ENCODE peak calls at places on chromosomes 7 and 10, in eight cellular contexts. K, W, A, C, X, E, Q and V are unnamed samples.

GRCh38 chr7:127938588-127938987 is 92.6 kb downstream of the LRRC4 start:
- DNase-seq in C (no peak), K (no peak), X (no peak), W (no peak), A (no peak), Q (no peak), E (no peak), V (no peak)

GRCh38 chr7:106119719-106120118 is 7.6 kb upstream of the SYPL1 start:
- DNase-seq in C (no peak), W (no peak), Q (no peak), A (no peak), K (no peak), X (no peak), E (no peak), V (no peak)

GRCh38 chr10:123144697-123145541 is 3.0 kb upstream of the HMX2 start:
- DNase-seq in W (peak), C (no peak), K (no peak), X (peak), A (no peak), Q (no peak), E (no peak), V (no peak)

GRCh38 chr10:63542835-63543575 is 21.8 kb downstream of the REEP3 start:
- DNase-seq in Q (no peak), W (no peak), A (no peak), C (no peak), K (no peak), X (no peak), E (peak), V (no peak)

GRCh38 chr7:29865526-29865925 is 59.2 kb downstream of the WIPF3 start:
- DNase-seq in C (no peak), Q (no peak), K (no peak), X (no peak), A (no peak), E (peak), W (no peak), V (no peak)

GRCh38 chr7:542935-543789 is 23.5 kb upstream of the PDGFA start:
- DNase-seq in X (no peak), A (no peak), K (no peak), Q (no peak), C (no peak), W (no peak), E (no peak), V (no peak)

GRCh38 chr10:454860-455259 is 234.6 kb downstream of the DIP2C start:
- DNase-seq in K (no peak), C (no peak), W (no peak), Q (no peak), E (peak), X (no peak), A (no peak), V (no peak)

GRCh38 chr10:3467052-3467906 is 294.7 kb upstream of the PITRM1 start:
- DNase-seq in E (peak), A (peak), X (no peak), K (no peak), Q (peak), C (no peak), W (no peak), V (no peak)

GRCh38 chr7:63789378-63790176 is 209.1 kb upstream of the ZNF722 start:
- DNase-seq in X (peak), A (no peak), E (no peak), Q (peak), W (no peak), K (no peak), C (no peak), V (no peak)

GRCh38 chr10:17512341-17513001 is 58.1 kb upstream of the ST8SIA6 start:
- DNase-seq in E (peak), W (no peak), A (no peak), K (no peak), C (no peak), Q (no peak), X (no peak), V (no peak)

GRCh38 chr10:47326306-47326926 is 4.2 kb downstream of the GDF2 start:
- DNase-seq in A (no peak), K (no peak), Q (peak), X (no peak), E (no peak), W (no peak), C (no peak), V (no peak)

DNA sequence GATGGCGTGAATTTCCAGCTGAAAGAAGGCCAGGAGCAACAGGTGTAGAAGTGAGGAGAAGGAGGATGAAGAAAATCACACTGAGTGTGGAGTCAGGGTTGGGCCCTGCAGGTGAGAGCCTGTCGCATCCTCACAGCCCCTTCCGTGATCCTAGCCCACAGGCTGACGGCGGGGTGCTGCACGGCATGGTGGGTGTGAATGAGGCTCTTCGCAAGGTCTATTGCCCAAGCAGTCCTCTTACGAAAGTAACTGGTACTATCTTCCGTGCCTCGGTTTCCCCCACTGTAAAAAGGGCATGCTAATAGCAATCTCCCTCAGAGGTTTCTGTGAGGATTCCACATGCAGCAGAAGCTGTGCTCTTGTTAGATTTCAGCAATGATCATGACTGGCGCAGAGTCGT is 129.9 kb upstream of the TNS3 start:
- DNase-seq in W (no peak), C (no peak), E (no peak), K (no peak), X (no peak), A (no peak), Q (no peak), V (no peak)
- TF ChIP-seq POLR2AphosphoS5 in W (no peak), C (no peak), E (no peak), K (no peak), X (no peak), A (no peak), Q (no peak), V (no peak)

GRCh38 chr10:85642082-85642420 is 724.5 kb downstream of the GRID1 start:
- DNase-seq in C (no peak), W (no peak), X (no peak), E (no peak), Q (no peak), A (no peak), K (no peak), V (no peak)

GRCh38 chr10:85643171-85643838 is 723.3 kb downstream of the GRID1 start:
- DNase-seq in C (no peak), E (no peak), W (no peak), Q (no peak), X (no peak), K (no peak), A (no peak), V (no peak)

GRCh38 chr10:85643839-85644525 is 722.6 kb downstream of the GRID1 start:
- DNase-seq in W (no peak), E (peak), X (no peak), Q (no peak), K (no peak), A (no peak), C (no peak), V (no peak)

GRCh38 chr10:85641479-85641967 is 725.1 kb downstream of the GRID1 start:
- DNase-seq in W (no peak), C (no peak), E (peak), K (no peak), A (no peak), X (no peak), Q (no peak), V (no peak)

DNA sequence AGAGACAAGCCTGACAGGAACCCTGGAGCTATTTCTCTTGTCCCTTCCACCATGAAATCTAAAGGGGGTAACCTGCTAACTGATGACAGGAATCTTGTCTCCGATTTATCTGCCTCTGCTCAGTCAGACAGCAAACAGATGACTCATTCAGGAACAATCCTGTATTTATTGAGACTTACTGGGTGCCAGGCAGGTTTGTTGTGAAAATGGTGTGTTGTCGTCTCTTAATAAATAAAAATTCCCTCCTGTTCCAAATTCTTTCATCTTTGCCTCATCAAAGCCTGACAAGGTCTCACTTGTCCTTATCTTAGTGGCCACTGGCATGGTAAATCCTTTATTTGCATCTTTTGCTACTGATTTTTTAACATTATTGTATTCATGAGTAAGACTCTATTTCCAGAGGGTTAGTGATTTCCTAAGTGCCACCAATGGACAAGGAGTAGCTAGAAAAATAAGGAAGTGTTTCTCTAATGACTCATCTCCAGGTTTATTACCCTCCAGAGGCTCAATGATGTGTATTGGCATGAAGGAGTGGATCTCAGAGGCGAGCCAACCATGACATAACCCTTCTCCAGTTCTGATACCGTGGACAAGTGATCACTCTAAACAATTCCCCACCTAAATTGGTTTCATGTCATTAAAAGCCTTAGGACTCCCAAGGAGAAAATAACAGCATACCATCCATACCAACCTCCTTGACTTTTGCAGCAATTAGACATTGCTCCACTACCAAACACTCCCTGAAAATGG is 724.0 kb downstream of the GRID1 start:
- DNase-seq in C (no peak), X (no peak), K (no peak), A (no peak), E (peak), W (no peak), Q (no peak), V (no peak)
- TF ChIP-seq POLR2AphosphoS5 in C (no peak), X (no peak), K (no peak), A (no peak), E (peak), W (no peak), Q (no peak), V (no peak)

DNA sequence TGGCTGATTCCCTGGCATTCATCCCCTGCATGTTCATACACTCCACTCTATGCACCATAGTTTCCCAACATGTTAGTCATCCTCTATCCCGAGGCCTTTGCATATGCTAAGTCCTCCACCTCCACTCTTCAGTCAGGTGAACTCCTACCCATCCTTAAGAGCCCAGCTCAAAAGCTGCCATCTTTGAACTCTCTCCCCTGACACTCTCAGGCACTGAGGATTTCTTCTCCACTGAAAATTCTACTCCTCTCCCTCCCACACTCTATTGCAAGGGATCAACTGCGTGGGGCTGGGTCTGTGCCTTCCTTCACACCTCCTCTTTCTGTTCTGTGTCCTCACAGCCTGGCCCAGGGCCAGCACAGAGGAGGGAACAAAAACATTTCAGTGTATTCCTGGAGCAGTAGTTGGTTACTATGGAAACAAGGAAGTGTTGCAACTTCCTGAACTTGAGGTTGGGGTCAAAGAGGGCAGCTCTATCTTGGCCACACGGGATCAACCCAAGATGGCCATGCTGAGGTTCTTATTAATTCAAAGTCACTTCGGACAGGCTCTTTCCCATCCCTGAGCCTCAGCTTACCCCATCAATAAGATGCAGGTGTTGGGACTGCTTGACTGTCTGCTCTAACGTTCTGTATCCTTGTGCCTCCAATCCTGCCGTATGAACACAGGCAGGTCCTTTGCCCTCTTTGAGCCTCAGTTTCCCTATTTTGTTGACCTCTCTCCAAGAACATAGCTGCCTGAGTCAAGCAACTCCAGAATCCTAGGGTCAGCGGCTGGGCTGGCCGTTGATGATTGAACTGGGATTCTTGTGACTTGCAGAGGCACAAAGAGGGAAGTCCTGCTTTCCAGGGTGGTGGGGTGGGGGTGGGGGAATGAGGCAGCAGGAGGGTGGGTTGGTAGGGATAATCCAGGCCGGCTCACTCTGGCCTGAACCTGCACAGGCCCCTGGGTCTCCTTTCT is 15.5 kb downstream of the ZMIZ1 start:
- DNase-seq in K (no peak), Q (peak), A (peak), C (no peak), W (no peak), X (peak), E (no peak), V (no peak)
- TF ChIP-seq POLR2AphosphoS5 in K (no peak), Q (peak), A (peak), C (no peak), W (no peak), X (no peak), E (no peak), V (no peak)

GRCh38 chr7:137757146-137757925 is 89.4 kb downstream of the DGKI start:
- DNase-seq in K (no peak), W (no peak), C (no peak), A (no peak), E (no peak), X (no peak), Q (no peak), V (no peak)
- TF ChIP-seq POLR2AphosphoS5 in K (no peak), W (no peak), C (no peak), A (no peak), E (no peak), X (no peak), Q (no peak), V (no peak)

GRCh38 chr10:60985946-60986345 is 42.0 kb upstream of the RHOBTB1 start:
- DNase-seq in K (no peak), Q (no peak), A (no peak), W (no peak), E (no peak), C (no peak), X (no peak), V (no peak)

GRCh38 chr10:60986779-60987178 is 42.8 kb upstream of the RHOBTB1 start:
- DNase-seq in W (no peak), X (no peak), C (no peak), K (no peak), A (no peak), E (no peak), Q (no peak), V (no peak)

GRCh38 chr10:60992661-60993060 is 48.7 kb upstream of the RHOBTB1 start:
- DNase-seq in W (no peak), E (no peak), C (no peak), A (no peak), X (no peak), K (no peak), Q (no peak), V (no peak)

GRCh38 chr10:60990663-60991062 is 46.7 kb upstream of the RHOBTB1 start:
- DNase-seq in K (no peak), W (no peak), E (no peak), Q (no peak), A (no peak), X (no peak), C (no peak), V (no peak)

DNA sequence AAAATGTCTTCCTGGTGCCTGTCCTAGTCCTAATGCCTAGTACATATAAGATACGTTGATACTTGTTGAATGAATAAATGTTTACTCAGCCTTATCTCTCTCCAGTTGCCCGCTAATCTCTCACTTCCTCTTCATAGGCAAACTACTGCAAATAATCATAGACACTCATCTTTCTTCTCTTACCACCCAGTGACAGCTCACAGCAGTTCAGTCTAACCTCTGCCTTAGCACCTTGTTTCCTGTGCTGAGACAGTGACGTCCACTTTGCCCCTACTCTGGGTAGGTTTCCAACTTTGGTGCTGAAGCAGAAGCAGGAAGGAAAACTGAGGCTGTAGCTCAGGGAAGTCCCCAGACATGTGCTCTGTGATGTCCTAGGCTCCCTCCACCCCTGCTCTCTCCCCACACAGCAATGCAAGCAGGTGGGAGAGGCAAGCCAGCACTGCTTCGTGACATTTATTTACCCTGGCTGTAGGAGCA is 45.5 kb upstream of the RHOBTB1 start:
- DNase-seq in Q (no peak), E (no peak), W (no peak), X (no peak), C (no peak), A (peak), K (no peak), V (no peak)
- TF ChIP-seq POLR2AphosphoS5 in Q (no peak), E (no peak), W (no peak), X (no peak), C (no peak), A (no peak), K (no peak), V (no peak)

DNA sequence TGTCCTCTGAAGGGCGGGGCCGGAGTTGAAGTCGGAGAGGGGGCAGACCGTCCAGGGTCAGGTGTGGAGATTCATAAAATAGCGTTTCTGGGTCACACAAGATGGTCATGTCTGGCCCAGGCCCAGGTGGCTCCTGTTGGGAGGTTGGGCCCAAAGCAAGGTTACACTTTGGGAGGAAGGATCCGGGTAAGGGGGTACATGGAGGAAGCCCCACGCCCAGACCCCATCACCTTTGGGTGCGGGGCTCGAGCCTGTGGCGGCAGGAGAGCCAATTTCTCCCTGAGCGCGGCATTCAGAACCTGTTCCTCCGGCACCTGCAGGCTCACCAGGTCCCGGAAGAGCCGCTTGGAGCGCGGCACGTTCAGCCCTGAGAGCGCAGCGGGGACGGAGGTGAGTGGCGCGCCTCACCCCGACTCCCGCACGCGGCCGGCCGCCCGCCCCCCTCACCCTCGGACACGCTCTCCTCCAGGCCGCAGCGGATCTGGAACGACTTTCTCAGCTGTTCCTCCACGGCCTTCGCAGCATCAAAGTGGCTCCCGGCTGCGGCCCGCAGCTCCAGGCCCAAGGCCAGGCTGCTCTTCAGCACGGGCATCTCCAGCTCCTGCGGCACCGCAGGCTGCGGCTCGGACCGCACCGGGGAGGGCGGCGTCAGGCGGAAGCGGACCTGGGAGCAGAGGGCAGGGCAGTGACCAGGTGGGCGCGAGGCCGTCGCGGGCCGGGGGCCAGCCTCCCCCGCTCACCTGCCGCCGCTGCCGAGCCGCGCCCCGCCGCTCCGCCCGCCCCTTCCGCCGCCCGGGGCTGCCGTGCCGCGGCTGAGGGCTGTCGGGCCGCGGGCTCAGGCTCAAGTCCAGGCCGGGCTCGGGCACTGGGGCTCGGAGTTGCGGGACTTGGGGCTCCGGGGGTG is 644 bp downstream of the PPP1R35 start:
- DNase-seq in W (peak), X (peak), A (peak), E (no peak), Q (no peak), C (no peak), K (peak), V (no peak)
- TF ChIP-seq POLR2AphosphoS5 in W (peak), X (no peak), A (peak), E (peak), Q (peak), C (peak), K (peak), V (peak)